ENCODE peak calls at places on chromosome 21, in seven cellular contexts. One of them, this sample, is unnamed.

GRCh38 chr21:46374761-46375389 is 50.9 kb downstream of the PCNT start:
- DNase-seq in H1: no peak
- DNase-seq in SK-N-SH: no peak
- DNase-seq in HepG2: no peak
- DNase-seq in K562: no peak
- DNase-seq in GM12891: no peak
- DNase-seq in GM12878: no peak
- DNase-seq in this sample: no peak

GRCh38 chr21:35026153-35026499 is 23.0 kb downstream of the RUNX1 start:
- DNase-seq in GM12891: no peak
- DNase-seq in GM12878: no peak
- DNase-seq in HepG2: no peak
- DNase-seq in SK-N-SH: no peak
- DNase-seq in K562: no peak
- DNase-seq in H1: no peak
- DNase-seq in this sample: no peak

GRCh38 chr21:18340387-18340942 is 63.1 kb downstream of the TMPRSS15 start:
- DNase-seq in GM12891: no peak
- DNase-seq in SK-N-SH: no peak
- DNase-seq in H1: no peak
- DNase-seq in GM12878: no peak
- DNase-seq in HepG2: no peak
- DNase-seq in K562: no peak
- DNase-seq in this sample: no peak

GRCh38 chr21:34979383-34979782 is 69.7 kb downstream of the RUNX1 start:
- DNase-seq in K562: no peak
- DNase-seq in GM12891: no peak
- DNase-seq in H1: no peak
- DNase-seq in HepG2: no peak
- DNase-seq in GM12878: no peak
- DNase-seq in SK-N-SH: no peak
- DNase-seq in this sample: no peak

GRCh38 chr21:16102113-16102512 is 372.3 kb downstream of the USP25 start:
- DNase-seq in HepG2: no peak
- DNase-seq in SK-N-SH: no peak
- DNase-seq in H1: no peak
- DNase-seq in GM12891: no peak
- DNase-seq in GM12878: no peak
- DNase-seq in K562: no peak
- DNase-seq in this sample: no peak

GRCh38 chr21:18655927-18656326 is 252.3 kb upstream of the TMPRSS15 start:
- DNase-seq in H1: no peak
- DNase-seq in SK-N-SH: no peak
- DNase-seq in GM12878: no peak
- DNase-seq in HepG2: no peak
- DNase-seq in GM12891: no peak
- DNase-seq in K562: no peak
- DNase-seq in this sample: no peak

GRCh38 chr21:14913576-14914146 is 151.1 kb downstream of the NRIP1 start:
- DNase-seq in H1: no peak
- DNase-seq in SK-N-SH: no peak
- DNase-seq in HepG2: no peak
- DNase-seq in GM12891: no peak
- DNase-seq in K562: no peak
- DNase-seq in GM12878: no peak
- DNase-seq in this sample: no peak

GRCh38 chr21:29753216-29753615 is 186.6 kb downstream of the GRIK1 start:
- DNase-seq in GM12891: no peak
- DNase-seq in HepG2: no peak
- DNase-seq in H1: no peak
- DNase-seq in SK-N-SH: no peak
- DNase-seq in GM12878: no peak
- DNase-seq in K562: no peak
- DNase-seq in this sample: no peak

GRCh38 chr21:42375141-42375905 is 9.0 kb upstream of the TFF1 start:
- DNase-seq in GM12878: no peak
- DNase-seq in HepG2: no peak
- DNase-seq in K562: no peak
- DNase-seq in GM12891: no peak
- DNase-seq in H1: no peak
- DNase-seq in SK-N-SH: no peak
- DNase-seq in this sample: no peak

GRCh38 chr21:21458124-21458631 is 460.0 kb downstream of the NCAM2 start:
- DNase-seq in K562: no peak
- DNase-seq in SK-N-SH: no peak
- DNase-seq in GM12878: no peak
- DNase-seq in GM12891: no peak
- DNase-seq in H1: no peak
- DNase-seq in HepG2: no peak
- DNase-seq in this sample: no peak

GRCh38 chr21:42208801-42209490 is 10.0 kb upstream of the ABCG1 start:
- DNase-seq in GM12891: no peak
- DNase-seq in GM12878: no peak
- DNase-seq in SK-N-SH: no peak
- DNase-seq in K562: no peak
- DNase-seq in H1: no peak
- DNase-seq in HepG2: no peak
- DNase-seq in this sample: no peak

GRCh38 chr21:42532466-42533181 is 19.0 kb downstream of the SLC37A1 start:
- DNase-seq in K562: no peak
- DNase-seq in H1: no peak
- DNase-seq in HepG2: no peak
- DNase-seq in SK-N-SH: no peak
- DNase-seq in GM12878: no peak
- DNase-seq in GM12891: no peak
- DNase-seq in this sample: peak

GRCh38 chr21:14875704-14876364 is 189.0 kb downstream of the NRIP1 start:
- DNase-seq in GM12891: no peak
- DNase-seq in HepG2: peak
- DNase-seq in H1: no peak
- DNase-seq in SK-N-SH: no peak
- DNase-seq in GM12878: peak
- DNase-seq in K562: peak
- DNase-seq in this sample: no peak

GRCh38 chr21:14448784-14449183 is 65.8 kb upstream of the HSPA13 start:
- DNase-seq in GM12891: no peak
- DNase-seq in H1: no peak
- DNase-seq in GM12878: no peak
- DNase-seq in HepG2: no peak
- DNase-seq in K562: no peak
- DNase-seq in SK-N-SH: no peak
- DNase-seq in this sample: no peak

DNA sequence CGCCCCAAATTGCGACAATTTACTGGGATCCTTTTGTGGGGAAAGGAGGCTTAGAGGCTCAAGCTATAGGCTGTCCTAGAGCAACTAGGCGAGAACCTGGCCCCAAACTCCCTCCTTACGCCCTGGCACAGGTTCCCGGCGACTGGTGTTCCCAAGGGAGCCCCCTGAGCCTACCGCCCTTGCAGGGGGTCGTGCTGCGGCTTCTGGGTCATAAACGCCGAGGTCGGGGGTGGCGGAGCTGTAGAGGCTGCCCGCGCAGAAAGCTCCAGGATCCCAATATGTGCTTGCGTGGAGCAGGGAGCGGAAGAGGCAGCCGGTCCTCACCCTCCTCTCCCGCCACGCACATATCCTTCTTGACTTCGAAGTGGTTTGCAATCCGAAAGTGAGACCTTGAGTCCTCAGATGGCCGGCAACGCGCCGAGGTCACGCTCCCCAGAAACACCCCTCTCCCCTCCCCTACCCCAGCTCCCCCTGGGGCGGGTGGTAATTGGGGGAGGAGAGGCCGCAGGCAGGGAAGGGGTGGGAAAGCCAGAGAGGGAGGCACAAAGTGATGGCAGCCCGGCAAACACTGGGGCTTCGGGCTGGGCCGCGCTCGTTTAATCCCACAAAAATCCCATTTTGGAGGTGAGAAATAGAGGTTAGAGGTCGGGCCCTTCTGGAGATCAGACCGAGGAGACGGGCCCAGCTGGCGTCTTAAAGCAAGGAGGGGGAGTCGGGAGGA is 6.2 kb downstream of the SIM2 start:
- DNase-seq in SK-N-SH: no peak
- DNase-seq in HepG2: no peak
- DNase-seq in H1: no peak
- DNase-seq in GM12878: no peak
- DNase-seq in GM12891: no peak
- DNase-seq in K562: no peak
- DNase-seq in this sample: no peak
- TF ChIP-seq POLR2AphosphoS5 in SK-N-SH: no peak
- TF ChIP-seq POLR2AphosphoS5 in HepG2: no peak
- TF ChIP-seq POLR2AphosphoS5 in H1: no peak
- TF ChIP-seq POLR2AphosphoS5 in GM12878: no peak
- TF ChIP-seq POLR2AphosphoS5 in GM12891: no peak
- TF ChIP-seq POLR2AphosphoS5 in K562: no peak
- TF ChIP-seq POLR2AphosphoS5 in this sample: no peak

GRCh38 chr21:33039542-33039941 is 13.8 kb downstream of the OLIG2 start:
- DNase-seq in HepG2: no peak
- DNase-seq in K562: no peak
- DNase-seq in GM12891: no peak
- DNase-seq in GM12878: no peak
- DNase-seq in SK-N-SH: no peak
- DNase-seq in H1: no peak
- DNase-seq in this sample: no peak
- TF ChIP-seq TAF1 in HepG2: no peak
- TF ChIP-seq TAF1 in K562: no peak
- TF ChIP-seq TAF1 in GM12891: no peak
- TF ChIP-seq TAF1 in GM12878: no peak
- TF ChIP-seq TAF1 in SK-N-SH: no peak
- TF ChIP-seq TAF1 in H1: no peak
- TF ChIP-seq TAF1 in this sample: no peak

DNA sequence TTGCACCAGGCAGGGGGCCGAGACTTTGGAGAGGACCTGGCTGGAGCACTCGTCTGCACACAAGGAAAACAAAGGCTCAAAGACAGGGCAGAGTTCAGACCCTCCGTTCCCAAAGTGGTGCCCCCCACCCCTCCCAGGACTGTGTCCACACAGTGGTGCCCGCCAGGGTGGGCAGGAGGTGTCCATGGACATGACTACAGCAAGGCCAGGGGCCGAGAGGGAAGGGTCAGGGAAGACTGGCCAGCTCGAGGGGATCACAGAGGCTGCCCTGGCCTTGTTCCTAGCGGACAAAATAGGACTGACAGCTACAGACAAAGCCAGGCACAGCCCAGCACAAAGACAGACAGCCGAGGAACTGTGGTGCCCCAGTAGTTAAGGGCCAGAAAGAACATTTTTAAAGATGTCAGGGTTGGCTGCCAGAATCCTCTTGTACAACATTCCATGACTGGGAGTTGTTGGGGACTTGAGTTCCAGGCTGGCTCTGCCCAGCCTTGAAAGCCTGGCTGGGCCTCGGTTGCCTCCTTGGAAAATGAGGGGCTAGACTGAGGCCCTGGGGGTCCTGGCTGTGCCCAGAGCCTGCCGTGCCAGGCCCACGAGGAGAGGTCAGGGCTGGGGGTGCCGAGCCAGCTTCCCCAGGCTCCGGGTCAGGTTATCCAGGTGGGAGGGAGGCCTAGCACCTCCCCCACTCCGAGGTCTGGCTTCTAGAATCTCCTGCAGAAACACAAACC is 63.7 kb downstream of the SLX9 start:
- DNase-seq in H1: no peak
- DNase-seq in GM12878: no peak
- DNase-seq in K562: no peak
- DNase-seq in SK-N-SH: no peak
- DNase-seq in GM12891: no peak
- DNase-seq in HepG2: peak
- DNase-seq in this sample: no peak
- TF ChIP-seq POLR2AphosphoS5 in H1: no peak
- TF ChIP-seq POLR2AphosphoS5 in GM12878: no peak
- TF ChIP-seq POLR2AphosphoS5 in K562: no peak
- TF ChIP-seq POLR2AphosphoS5 in SK-N-SH: no peak
- TF ChIP-seq POLR2AphosphoS5 in GM12891: no peak
- TF ChIP-seq POLR2AphosphoS5 in HepG2: no peak
- TF ChIP-seq POLR2AphosphoS5 in this sample: no peak

DNA sequence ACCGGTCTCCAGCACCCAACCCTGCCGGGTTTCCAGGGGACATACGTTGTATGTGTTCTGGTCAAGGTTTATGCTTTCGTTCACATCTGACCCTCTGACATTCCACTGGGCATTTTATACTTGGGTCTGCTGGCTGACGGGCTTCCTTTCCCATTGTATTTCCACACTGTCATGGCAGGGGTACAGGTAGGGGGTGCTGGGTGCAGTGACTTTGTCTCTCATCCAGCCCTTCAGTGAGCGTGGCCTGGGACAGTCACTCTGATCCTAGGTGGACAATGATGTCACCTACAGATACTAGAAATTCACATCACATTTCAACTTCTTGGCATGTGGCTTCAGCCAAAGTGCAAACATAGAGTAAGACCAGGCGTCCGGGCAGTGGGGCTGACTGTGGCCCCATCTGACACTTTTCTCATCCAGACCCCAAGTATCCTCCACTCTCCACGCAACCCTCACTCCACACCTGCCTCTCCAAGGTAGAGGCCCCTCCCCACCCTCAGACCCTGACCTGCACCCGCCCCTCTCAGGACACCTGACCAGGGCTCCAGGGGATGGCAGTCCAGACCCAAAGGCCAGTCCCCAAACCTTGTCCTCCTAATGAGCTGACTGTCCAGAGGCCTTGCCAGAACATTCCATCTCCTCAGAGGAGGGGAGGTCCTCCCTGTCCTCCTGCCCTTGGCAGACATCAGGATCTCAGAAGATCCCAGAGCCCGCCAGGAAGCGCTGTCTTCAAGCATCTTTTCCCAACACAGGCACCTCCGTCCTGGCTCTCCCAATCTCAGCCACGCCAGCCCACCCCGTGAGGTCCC is 743 bp upstream of the KRTAP10-10 start:
- DNase-seq in GM12878: no peak
- DNase-seq in GM12891: no peak
- DNase-seq in SK-N-SH: no peak
- DNase-seq in K562: no peak
- DNase-seq in H1: no peak
- DNase-seq in HepG2: no peak
- DNase-seq in this sample: no peak
- TF ChIP-seq TAF1 in GM12878: no peak
- TF ChIP-seq TAF1 in GM12891: no peak
- TF ChIP-seq TAF1 in SK-N-SH: no peak
- TF ChIP-seq TAF1 in K562: no peak
- TF ChIP-seq TAF1 in H1: no peak
- TF ChIP-seq TAF1 in HepG2: no peak
- TF ChIP-seq TAF1 in this sample: no peak

DNA sequence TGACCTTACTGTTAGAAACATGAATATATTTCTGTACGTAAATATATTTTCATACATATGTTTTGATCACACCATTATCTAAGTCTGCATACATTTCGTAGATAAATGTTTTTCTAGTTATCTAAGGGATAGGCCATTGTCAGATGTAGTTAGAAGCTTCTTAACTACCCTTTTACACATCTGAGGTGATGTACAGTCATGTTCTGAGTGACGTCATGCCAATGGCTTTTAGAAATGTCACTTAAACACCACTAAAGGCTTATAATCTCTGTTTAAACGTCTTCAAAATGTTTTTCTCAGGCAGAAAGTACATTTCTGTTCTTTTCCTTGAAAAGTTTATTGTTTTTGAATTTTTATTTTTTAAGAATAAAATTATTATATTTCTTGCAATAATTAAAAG is 781.9 kb downstream of the MRPL39 start:
- DNase-seq in H1: no peak
- DNase-seq in SK-N-SH: no peak
- DNase-seq in K562: no peak
- DNase-seq in HepG2: no peak
- DNase-seq in GM12878: no peak
- DNase-seq in GM12891: no peak
- DNase-seq in this sample: no peak
- TF ChIP-seq POLR2AphosphoS5 in H1: no peak
- TF ChIP-seq POLR2AphosphoS5 in SK-N-SH: no peak
- TF ChIP-seq POLR2AphosphoS5 in K562: no peak
- TF ChIP-seq POLR2AphosphoS5 in HepG2: no peak
- TF ChIP-seq POLR2AphosphoS5 in GM12878: no peak
- TF ChIP-seq POLR2AphosphoS5 in GM12891: no peak
- TF ChIP-seq POLR2AphosphoS5 in this sample: no peak

GRCh38 chr21:41142051-41142795 is 25.7 kb upstream of the BACE2 start:
- DNase-seq in HepG2: peak
- DNase-seq in K562: no peak
- DNase-seq in H1: no peak
- DNase-seq in GM12878: no peak
- DNase-seq in SK-N-SH: no peak
- DNase-seq in GM12891: no peak
- DNase-seq in this sample: no peak
- TF ChIP-seq TAF1 in HepG2: no peak
- TF ChIP-seq TAF1 in K562: no peak
- TF ChIP-seq TAF1 in H1: no peak
- TF ChIP-seq TAF1 in GM12878: no peak
- TF ChIP-seq TAF1 in SK-N-SH: no peak
- TF ChIP-seq TAF1 in GM12891: no peak
- TF ChIP-seq TAF1 in this sample: no peak